ENCODE peak calls at places on chromosome 15, in ten cellular contexts. W is epithelial cell of esophagus, L is NB4, Y is astrocyte of the spinal cord, P is H1, J is PC-9, H is cardiac muscle cell, M is Panc1, Z is lower leg skin, S is GM12865. T is an unnamed sample.

GRCh38 chr15:40252438-40253178 is 13.7 kb downstream of the PAK6 start:
- DNase-seq in S (no peak), Y (no peak), L (no peak), P (peak), M (no peak), W (peak), H (peak), J (peak), Z (no peak), T (no peak)

GRCh38 chr15:64149424-64150235 is 1.9 kb upstream of the SNX22 start:
- DNase-seq in S (peak), H (no peak), Z (peak), L (peak), M (no peak), W (peak), Y (no peak), P (no peak), J (no peak), T (no peak)

GRCh38 chr15:39131605-39132004 is 449.3 kb upstream of the THBS1 start:
- DNase-seq in L (no peak), Y (peak), W (peak), H (no peak), Z (no peak), J (no peak), P (no peak), S (no peak), M (no peak), T (no peak)

GRCh38 chr15:94610069-94610863 is 378.9 kb downstream of the MCTP2 start:
- DNase-seq in P (no peak), W (no peak), L (no peak), M (no peak), S (peak), Z (no peak), H (no peak), Y (no peak), J (no peak), T (no peak)

GRCh38 chr15:58043192-58043903 is 22.2 kb downstream of the ALDH1A2 start:
- DNase-seq in L (peak), P (no peak), M (peak), Z (no peak), J (peak), Y (peak), S (peak), H (peak), W (peak), T (no peak)

GRCh38 chr15:29312387-29312786 is 42.8 kb upstream of the NSMCE3 start:
- DNase-seq in J (no peak), W (no peak), Z (no peak), P (no peak), S (peak), H (no peak), L (no peak), M (no peak), Y (peak), T (no peak)

GRCh38 chr15:39327005-39327725 is 253.7 kb upstream of the THBS1 start:
- DNase-seq in W (no peak), J (no peak), L (peak), P (no peak), Z (no peak), H (no peak), Y (no peak), M (no peak), S (no peak), T (no peak)

GRCh38 chr15:86773766-86774165 is 694.1 kb downstream of the AGBL1 start:
- DNase-seq in Z (no peak), H (no peak), P (no peak), W (no peak), S (no peak), L (no peak), Y (no peak), J (no peak), M (no peak), T (no peak)

GRCh38 chr15:67579164-67579563 is 36.7 kb downstream of the MAP2K5 start:
- DNase-seq in Z (no peak), J (no peak), W (no peak), M (no peak), H (no peak), P (no peak), Y (no peak), S (no peak), L (no peak), T (no peak)

GRCh38 chr15:70083423-70083822 is 14.3 kb downstream of the TLE3 start:
- DNase-seq in H (no peak), S (no peak), P (no peak), L (no peak), W (no peak), J (no peak), Z (no peak), M (no peak), Y (no peak), T (no peak)

GRCh38 chr15:70083946-70084345 is 13.8 kb downstream of the TLE3 start:
- DNase-seq in Z (no peak), M (no peak), S (peak), W (no peak), L (no peak), Y (no peak), J (no peak), P (no peak), H (no peak), T (peak)

GRCh38 chr15:70081612-70082011 is 16.1 kb downstream of the TLE3 start:
- DNase-seq in W (no peak), Y (no peak), M (no peak), L (no peak), J (no peak), S (no peak), Z (no peak), P (no peak), H (no peak), T (no peak)

GRCh38 chr15:70086636-70087035 is 11.1 kb downstream of the TLE3 start:
- DNase-seq in P (no peak), Z (no peak), Y (no peak), H (no peak), L (peak), J (no peak), M (no peak), S (no peak), W (no peak), T (no peak)

GRCh38 chr15:70084461-70084860 is 13.3 kb downstream of the TLE3 start:
- DNase-seq in M (no peak), Z (no peak), S (peak), W (no peak), J (no peak), Y (no peak), H (no peak), L (no peak), P (no peak), T (no peak)
- TF ChIP-seq CTCF in M (no peak), Z (no peak), S (no peak), W (no peak), J (no peak), Y (no peak), H (no peak), L (no peak), P (no peak), T (no peak)

DNA sequence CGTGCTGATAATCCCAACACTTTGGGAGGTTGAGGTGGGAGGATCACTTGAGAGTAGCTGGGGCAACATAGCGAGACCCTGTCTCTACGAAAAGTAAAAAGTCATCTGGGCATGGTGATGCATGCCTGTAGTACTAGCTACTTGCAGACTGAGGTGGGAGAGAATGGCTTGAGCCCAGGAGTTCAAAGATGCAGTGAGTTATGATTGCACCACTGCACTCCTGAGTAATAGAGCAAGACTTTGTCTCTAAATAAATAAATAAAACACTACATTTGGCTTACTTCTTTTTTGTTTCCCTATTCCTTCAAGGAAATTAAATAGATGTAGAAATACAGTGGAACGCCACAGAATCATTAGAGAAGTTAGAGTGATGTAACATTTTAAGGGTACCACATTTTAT is 20.1 kb upstream of the LDHAL6B start:
- DNase-seq in J (no peak), Z (no peak), H (no peak), M (no peak), W (no peak), P (no peak), Y (no peak), L (no peak), S (no peak), T (no peak)
- H3K4me3 ChIP-seq in J (no peak), Z (no peak), H (no peak), M (no peak), W (no peak), P (no peak), Y (no peak), L (no peak), S (no peak), T (no peak)

DNA sequence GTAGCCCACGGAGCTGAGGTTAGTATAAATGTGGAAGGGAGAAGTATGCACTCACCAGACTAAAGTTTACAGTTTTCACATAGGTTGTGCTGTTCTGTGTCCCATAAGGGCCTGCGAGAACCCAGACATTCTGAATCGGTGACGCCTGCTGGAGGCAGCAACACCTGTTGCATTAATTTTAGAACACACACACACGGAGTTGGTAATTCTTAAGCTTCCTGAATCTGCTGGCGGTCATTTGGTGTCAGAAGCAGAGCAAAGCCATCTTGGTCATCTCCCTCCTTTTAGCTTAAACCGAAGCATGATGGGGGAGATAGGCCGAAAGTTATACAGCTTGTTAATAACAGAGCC is 41.1 kb upstream of the AP3B2 start:
- DNase-seq in W (peak), Y (peak), L (no peak), M (no peak), H (no peak), S (peak), P (no peak), Z (no peak), J (no peak), T (no peak)
- TF ChIP-seq CTCF in W (peak), Y (no peak), L (no peak), M (no peak), H (no peak), S (no peak), P (no peak), Z (no peak), J (no peak), T (no peak)

DNA sequence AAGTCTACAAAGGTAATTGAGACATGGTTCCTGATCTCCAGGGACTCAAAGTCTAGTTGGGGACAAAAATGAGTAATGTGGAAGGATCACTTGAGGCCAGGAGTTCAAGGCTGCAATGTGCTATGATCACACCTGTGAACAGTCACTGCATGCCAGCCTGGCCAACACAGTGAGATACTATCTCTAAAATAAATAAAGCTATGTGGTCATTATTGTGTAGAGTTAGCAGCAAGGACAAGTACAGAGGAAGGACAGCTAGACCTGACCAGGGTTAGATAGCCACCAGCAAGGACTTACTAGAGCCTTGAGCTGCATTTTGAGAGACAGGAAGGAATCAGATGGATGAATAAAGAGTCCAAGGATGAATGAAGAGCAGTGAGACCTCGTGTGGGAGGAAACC is 166.5 kb downstream of the MINAR1 start:
- DNase-seq in L (no peak), S (no peak), Y (no peak), J (no peak), H (no peak), W (no peak), Z (no peak), P (no peak), M (no peak), T (no peak)
- H3K4me3 ChIP-seq in L (no peak), S (no peak), Y (no peak), J (no peak), H (no peak), W (no peak), Z (no peak), P (no peak), M (no peak), T (no peak)

GRCh38 chr15:82533801-82534200 is 6.5 kb downstream of the RPS17 start:
- DNase-seq in J (no peak), H (no peak), P (no peak), Z (no peak), Y (no peak), W (no peak), S (no peak), L (peak), M (no peak), T (no peak)
- TF ChIP-seq CTCF in J (no peak), H (no peak), P (no peak), Z (no peak), Y (no peak), W (no peak), S (no peak), L (no peak), M (no peak), T (no peak)

GRCh38 chr15:100766225-100767001 is 113.2 kb upstream of the ALDH1A3 start:
- DNase-seq in S (no peak), P (no peak), L (no peak), Z (peak), J (no peak), W (no peak), M (no peak), H (no peak), Y (no peak), T (no peak)
- H3K4me3 ChIP-seq in S (no peak), P (no peak), L (no peak), Z (no peak), J (no peak), W (no peak), M (no peak), H (no peak), Y (no peak), T (no peak)

DNA sequence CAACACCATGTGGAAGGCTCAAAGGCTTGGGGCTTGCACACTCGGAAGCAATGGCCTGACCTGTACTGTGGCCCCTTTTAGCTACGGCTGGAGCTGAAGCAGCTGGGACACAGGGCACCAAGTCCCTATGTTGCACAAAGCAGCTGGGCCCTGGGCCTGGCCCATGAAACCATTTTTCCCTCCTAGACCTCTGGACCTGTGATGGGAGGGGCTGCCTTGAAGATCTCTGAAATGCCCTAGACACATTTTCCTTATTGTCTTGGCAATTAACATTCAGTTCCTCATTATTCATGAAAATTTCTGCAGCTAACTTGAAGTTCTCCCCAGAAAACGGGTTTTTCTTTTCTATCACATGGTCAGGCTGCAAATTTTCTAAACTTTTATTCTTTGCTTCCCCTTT is 85.6 kb upstream of the ALDH1A3 start:
- DNase-seq in W (no peak), Z (no peak), S (no peak), Y (no peak), H (no peak), L (no peak), P (no peak), M (no peak), J (no peak), T (no peak)
- TF ChIP-seq CTCF in W (no peak), Z (no peak), S (no peak), Y (no peak), H (no peak), L (no peak), P (no peak), M (no peak), J (no peak), T (no peak)